ENCODE peak calls at places on chromosomes 11 and 22, in nine cellular contexts. T, L, Y, G, B, V, U, R and W are unnamed samples.

GRCh38 chr11:57638005-57638760 is 11.5 kb downstream of the YPEL4 start:
- DNase-seq in L (peak; percentile 84), V (peak; percentile 72), R (no peak), Y (no peak), B (peak; percentile 61), G (peak; percentile 71), T (peak; percentile 96), U (peak; percentile 85), W (peak; percentile 51)

GRCh38 chr11:118572914-118573550 is 823 bp downstream of the ARCN1 start:
- DNase-seq in B (no peak), Y (peak; percentile 8), V (no peak), U (no peak), G (no peak), T (no peak), R (no peak), L (peak; percentile 33), W (no peak)

GRCh38 chr11:103602846-103603245 is 433.6 kb upstream of the DDI1 start:
- DNase-seq in U (no peak), R (no peak), G (no peak), V (no peak), L (no peak), B (no peak), Y (no peak), T (no peak), W (no peak)

GRCh38 chr11:71988050-71988449 is 10.7 kb upstream of the IL18BP start:
- DNase-seq in L (peak; percentile 72), U (no peak), T (no peak), B (no peak), G (no peak), V (no peak), R (no peak), Y (no peak), W (peak; percentile 81)

GRCh38 chr11:6232899-6233298 is 1.5 kb downstream of the FHIP1B start:
- DNase-seq in T (no peak), R (no peak), U (no peak), L (no peak), V (no peak), B (no peak), Y (no peak), G (no peak), W (no peak)

GRCh38 chr22:28333106-28333505 is 346.5 kb downstream of the TTC28 start:
- DNase-seq in B (no peak), L (no peak), T (no peak), Y (no peak), V (no peak), R (no peak), U (no peak), G (no peak), W (no peak)

GRCh38 chr22:27348634-27349033 is 452.9 kb downstream of the MN1 start:
- DNase-seq in L (peak; percentile 9), G (no peak), T (no peak), Y (no peak), R (no peak), U (no peak), V (no peak), B (no peak), W (no peak)

GRCh38 chr11:46290598-46291309 is 13.3 kb downstream of the CREB3L1 start:
- DNase-seq in V (peak; percentile 84), G (peak; percentile 74), L (peak; percentile 98), T (peak; percentile 88), B (peak; percentile 87), Y (no peak), R (peak; percentile 69), U (peak; percentile 99), W (peak; percentile 85)

GRCh38 chr11:102139081-102139498 is 28.8 kb downstream of the YAP1 start:
- DNase-seq in Y (no peak), B (no peak), L (peak; percentile 95), T (peak; percentile 69), R (no peak), G (peak; percentile 14), U (no peak), V (no peak), W (peak; percentile 74)

GRCh38 chr11:64081663-64082442 is 46.1 kb downstream of the FLRT1 start:
- DNase-seq in T (no peak), L (no peak), G (no peak), V (no peak), U (no peak), Y (no peak), B (no peak), R (no peak), W (no peak)

DNA sequence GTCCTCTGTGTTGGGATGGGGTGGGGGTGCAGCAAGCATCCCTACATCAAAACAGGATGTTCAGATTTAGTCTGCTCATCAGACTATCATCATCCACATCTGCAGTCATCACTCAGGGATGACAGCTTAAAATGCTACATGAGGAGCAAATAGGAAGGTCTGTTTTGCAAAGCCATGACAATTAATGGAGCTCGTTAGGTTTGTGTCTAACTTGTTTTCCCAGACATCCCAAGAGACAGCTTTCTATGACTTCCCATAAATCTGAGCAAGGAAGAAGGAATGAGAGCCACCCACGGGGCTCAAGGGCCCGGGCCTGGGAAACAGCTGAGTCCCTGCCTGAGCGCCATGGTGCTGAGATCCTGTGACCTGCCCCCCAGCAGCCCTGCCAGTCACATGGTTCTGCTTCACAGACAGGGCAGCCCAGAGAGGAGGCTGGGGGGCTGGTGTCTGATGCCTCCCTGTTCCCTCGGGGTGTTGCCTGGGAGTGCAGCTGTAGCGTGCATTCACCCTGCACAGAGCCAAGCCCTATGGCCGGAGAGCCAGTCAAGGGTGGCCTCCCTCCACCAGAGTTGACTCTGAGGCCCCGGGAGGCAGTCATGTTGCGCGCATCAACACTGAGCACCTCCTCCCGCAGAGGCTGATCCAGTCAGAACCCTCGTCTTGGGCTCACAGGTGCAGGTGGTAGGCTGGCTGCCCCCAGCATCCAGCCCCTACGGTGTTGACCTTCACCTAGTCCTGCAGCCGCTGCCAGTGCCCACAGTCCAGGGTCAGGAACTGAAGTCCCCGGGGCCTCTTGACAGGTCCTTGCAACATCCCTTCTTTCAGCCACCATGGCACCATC is 12.1 kb downstream of the DERL3 start:
- DNase-seq in L (no peak), R (peak; percentile 55), B (no peak), U (peak; percentile 29), V (peak; percentile 39), Y (no peak), G (no peak), T (no peak), W (peak; percentile 35)
- H3K36me3 ChIP-seq in L (peaks cover 28% of the 10 kb centered on the region), R (no peaks in the 10 kb centered on the region), B (no peaks in the 10 kb centered on the region), U (no peaks in the 10 kb centered on the region), V (peaks cover 95% of the 10 kb centered on the region), Y (peaks cover 17% of the 10 kb centered on the region), G (no peaks in the 10 kb centered on the region), T (peaks cover 29% of the 10 kb centered on the region), W (peaks cover 37% of the 10 kb centered on the region)

DNA sequence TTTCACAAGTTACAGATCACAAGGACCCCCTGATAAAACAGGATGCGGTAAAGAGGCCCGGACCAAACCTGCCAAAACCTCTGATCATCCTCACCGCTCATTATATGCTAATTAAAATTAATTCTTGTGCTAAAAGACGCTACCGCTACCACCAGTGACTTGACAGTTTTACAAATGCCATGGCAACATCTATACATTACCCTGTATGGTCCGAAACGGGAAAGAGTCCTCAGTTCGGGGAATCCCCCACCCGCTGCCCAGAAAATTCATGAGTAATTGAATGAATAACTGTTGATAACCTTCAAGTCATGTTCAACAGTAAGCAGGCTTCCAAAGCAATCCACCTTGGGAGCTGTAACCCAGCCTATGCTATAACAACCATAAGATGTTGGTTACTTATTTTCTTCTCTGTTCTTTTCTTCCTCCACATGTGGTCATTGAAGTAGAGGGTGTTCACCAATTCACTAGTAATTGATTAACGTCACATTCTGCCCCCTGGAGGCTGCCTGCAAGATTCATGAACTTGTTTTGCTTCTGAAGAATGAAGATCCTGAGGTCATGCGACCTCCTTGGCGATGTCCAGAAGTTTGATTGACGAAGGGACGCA is 20.6 kb downstream of the APOBEC3H start:
- DNase-seq in V (no peak), R (no peak), G (peak; percentile 50), Y (peak; percentile 53), T (peak; percentile 74), L (peak; percentile 70), U (peak; percentile 48), B (no peak), W (no peak)
- TF ChIP-seq CTCF in V (peak; percentile 46), R (peak; percentile 63), G (peak; percentile 80), Y (peak; percentile 65), T (peak; percentile 53), L (peak; percentile 65), U (peak; percentile 15), B (peak; percentile 19), W (peak; percentile 59)

GRCh38 chr11:115499241-115499799 is 4.9 kb downstream of the CADM1 start:
- DNase-seq in V (no peak), R (peak; percentile 61), L (no peak), G (no peak), T (no peak), Y (no peak), B (no peak), U (no peak), W (no peak)

GRCh38 chr11:115496892-115497291 is 7.3 kb downstream of the CADM1 start:
- DNase-seq in T (no peak), V (no peak), B (no peak), G (no peak), U (no peak), L (no peak), R (no peak), Y (no peak), W (no peak)

GRCh38 chr11:115499891-115500290 is 4.3 kb downstream of the CADM1 start:
- DNase-seq in G (no peak), U (no peak), R (no peak), Y (no peak), B (no peak), V (no peak), T (no peak), L (no peak), W (no peak)

GRCh38 chr11:115497303-115497702 is 6.9 kb downstream of the CADM1 start:
- DNase-seq in B (no peak), Y (no peak), U (no peak), V (no peak), G (no peak), L (no peak), T (no peak), R (no peak), W (no peak)

DNA sequence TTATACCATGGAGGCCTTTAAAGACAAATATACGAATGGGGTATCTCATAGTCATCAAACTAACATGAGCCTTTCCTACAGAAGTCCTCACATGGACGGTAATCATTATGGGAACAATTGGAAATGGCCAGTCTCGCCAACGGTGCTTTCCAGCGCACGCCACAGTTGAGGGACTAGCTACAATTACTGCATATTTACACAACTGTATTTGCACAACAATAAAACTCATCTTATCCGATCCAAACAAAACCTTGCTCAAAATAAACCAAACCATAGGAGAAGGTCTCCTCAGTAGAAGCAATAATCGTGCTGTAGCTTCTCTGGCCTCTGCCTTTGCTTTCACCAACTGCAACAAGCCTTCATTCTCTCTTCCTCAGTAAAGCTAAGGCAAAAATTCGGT is 5.9 kb downstream of the CADM1 start:
- DNase-seq in L (no peak), B (no peak), V (no peak), T (no peak), U (no peak), G (no peak), R (no peak), Y (no peak), W (no peak)
- H3K4me3 ChIP-seq in L (no peak overlapping the region), B (no peak overlapping the region), V (no peak overlapping the region), T (no peak overlapping the region), U (no peak overlapping the region), G (no peak overlapping the region), R (no peak overlapping the region), Y (no peak overlapping the region), W (no peak overlapping the region)

DNA sequence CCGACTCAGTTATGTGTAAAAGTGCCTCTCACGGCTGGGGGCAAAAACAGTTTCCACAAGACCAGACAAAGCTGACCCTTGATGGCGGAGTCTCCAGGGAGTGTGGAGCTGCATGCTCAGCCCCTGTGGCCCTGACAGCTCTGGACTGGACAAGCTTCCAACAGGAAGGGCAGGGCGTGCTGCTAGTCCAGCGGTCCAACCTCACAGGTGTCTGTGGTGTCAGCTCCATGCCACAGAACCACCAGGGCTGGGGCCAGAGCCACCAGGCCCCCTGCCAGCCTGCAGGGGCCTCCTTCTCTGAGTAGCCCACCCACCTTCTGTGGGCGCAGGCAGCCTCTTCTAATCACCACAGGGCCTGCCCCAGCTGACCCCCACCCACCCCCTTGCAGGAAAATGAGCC is 149.7 kb downstream of the CRYBB2 start:
- DNase-seq in R (no peak), U (no peak), Y (no peak), V (no peak), L (no peak), G (no peak), B (no peak), T (no peak), W (no peak)
- H3K36me3 ChIP-seq in R (no peaks in the 10 kb centered on the region), U (no peaks in the 10 kb centered on the region), Y (no peaks in the 10 kb centered on the region), V (peaks cover 18% of the 10 kb centered on the region), L (no peaks in the 10 kb centered on the region), G (no peaks in the 10 kb centered on the region), B (no peaks in the 10 kb centered on the region), T (no peaks in the 10 kb centered on the region), W (peaks cover 10% of the 10 kb centered on the region)